ENCODE peak calls at places on chromosomes 12 and 14, in six cellular contexts. O is ovary, B is Peyer's patch, H is tibial nerve, V is uterus, I is body of pancreas. C is an unnamed sample.

GRCh38 chr12:105427883-105428282 is 97.4 kb downstream of the C12orf75 start:
- DNase-seq in O (no peak), B (no peak), H (no peak), V (no peak), I (no peak), C (no peak)

GRCh38 chr12:118391424-118391823 is 15.1 kb downstream of the SUDS3 start:
- DNase-seq in O (no peak), B (no peak), H (no peak), V (no peak), I (no peak), C (no peak)

GRCh38 chr12:124588689-124589318 is 21.4 kb upstream of the NCOR2 start:
- DNase-seq in O (no peak), B (no peak), H (peak), V (no peak), I (no peak), C (no peak)

GRCh38 chr12:31651893-31652521 is 7.5 kb upstream of the ETFBKMT start:
- DNase-seq in O (no peak), B (no peak), H (no peak), V (no peak), I (no peak), C (no peak)

GRCh38 chr12:68483592-68484373 is 126.9 kb upstream of the RAP1B start:
- DNase-seq in O (no peak), B (no peak), H (no peak), V (no peak), I (no peak), C (no peak)

GRCh38 chr14:103163199-103163598 is 39.9 kb downstream of the TNFAIP2 start:
- DNase-seq in O (no peak), B (no peak), H (no peak), V (no peak), I (no peak), C (no peak)

GRCh38 chr12:25384954-25385216 is 134.2 kb upstream of the KRAS start:
- DNase-seq in O (no peak), B (no peak), H (no peak), V (no peak), I (no peak), C (no peak)

GRCh38 chr12:16281157-16281556 is 3.7 kb upstream of the SLC15A5 start:
- DNase-seq in O (no peak), B (no peak), H (no peak), V (no peak), I (no peak), C (no peak)

GRCh38 chr12:52570511-52570910 is 3.1 kb downstream of the KRT74 start:
- DNase-seq in O (no peak), B (no peak), H (no peak), V (no peak), I (no peak), C (no peak)

GRCh38 chr14:51317373-51317772 is 77.3 kb downstream of the TMX1 start:
- DNase-seq in O (no peak), B (no peak), H (no peak), V (no peak), I (no peak), C (no peak)

GRCh38 chr12:91143241-91143640 is 31.9 kb upstream of the LUM start:
- DNase-seq in O (no peak), B (no peak), H (no peak), V (no peak), I (no peak), C (no peak)

GRCh38 chr12:79650440-79650839 is 40.3 kb downstream of the PAWR start:
- DNase-seq in O (no peak), B (no peak), H (no peak), V (no peak), I (no peak), C (no peak)

GRCh38 chr14:100729982-100730381 is 3.3 kb downstream of the DLK1 start:
- DNase-seq in O (no peak), B (no peak), H (no peak), V (no peak), I (no peak), C (no peak)

GRCh38 chr12:26124491-26125450 is at the start of gene BHLHE41:
- DNase-seq in O (peak), B (peak), H (peak), V (peak), I (peak), C (peak)

GRCh38 chr14:74299061-74299545 is 3.6 kb downstream of the ABCD4 start:
- DNase-seq in O (no peak), B (no peak), H (no peak), V (no peak), I (no peak), C (no peak)

GRCh38 chr14:74301594-74302159 is 1.1 kb downstream of the ABCD4 start:
- DNase-seq in O (no peak), B (no peak), H (no peak), V (no peak), I (no peak), C (no peak)

GRCh38 chr14:74302160-74302628 is 540 bp downstream of the ABCD4 start:
- DNase-seq in O (no peak), B (no peak), H (no peak), V (no peak), I (no peak), C (no peak)

GRCh38 chr14:74308695-74309094 is 6.0 kb upstream of the ABCD4 start:
- DNase-seq in O (no peak), B (no peak), H (no peak), V (no peak), I (no peak), C (no peak)

DNA sequence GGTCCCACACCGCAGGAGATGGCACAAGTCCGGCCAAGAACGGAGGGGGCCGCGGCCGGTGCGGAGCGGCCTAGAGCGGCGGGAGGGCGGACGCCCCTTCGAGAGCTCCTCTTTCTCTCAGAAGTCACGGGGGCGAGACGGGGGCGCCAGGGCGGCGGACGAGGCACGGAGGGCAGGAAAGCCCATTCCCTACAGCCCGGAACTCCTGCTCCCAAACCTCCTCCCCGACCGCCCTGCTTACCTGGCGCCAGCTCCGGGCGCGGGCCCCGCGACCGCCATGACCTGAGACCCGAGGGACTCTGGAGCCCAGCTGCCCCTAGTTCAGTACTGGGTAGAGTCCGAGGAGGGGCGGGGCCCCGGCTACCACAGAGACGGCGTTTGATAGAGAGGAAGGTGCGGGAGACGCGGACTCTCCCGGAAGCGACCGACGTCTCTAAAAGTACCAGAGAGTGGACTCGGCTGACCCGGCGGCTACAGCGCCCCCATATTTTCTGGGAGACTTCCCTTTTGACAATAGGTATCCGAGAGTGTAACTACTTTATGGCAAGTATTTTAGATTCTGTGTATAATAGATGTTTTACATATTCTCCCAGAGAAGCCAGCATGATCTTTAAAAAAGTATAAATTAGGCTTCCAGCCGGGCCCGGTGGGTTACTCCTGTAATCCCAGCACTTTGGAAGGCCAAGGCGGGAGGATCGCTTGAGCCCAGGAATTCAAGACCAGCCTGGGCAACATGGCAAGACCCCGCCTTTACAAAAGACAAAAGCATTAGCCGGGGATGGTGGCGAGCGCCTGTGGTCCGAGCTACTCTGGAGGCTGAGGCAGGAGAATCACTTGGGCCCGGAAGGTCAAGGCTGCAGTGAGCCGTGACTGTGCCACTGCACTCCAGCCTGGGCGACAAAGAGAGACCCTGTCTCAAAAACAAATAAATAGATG is at the start of gene ABCD4:
- DNase-seq in O (peak), B (peak), H (peak), V (peak), I (peak), C (peak)
- TF ChIP-seq POLR2A in O (peak), B (peak), H (peak), V (no peak), I (peak), C (peak)

GRCh38 chr12:131796754-131797587 is 31.2 kb upstream of the MMP17 start:
- DNase-seq in O (no peak), B (no peak), H (no peak), V (no peak), I (no peak), C (no peak)

GRCh38 chr12:131799195-131799594 is 29.0 kb upstream of the MMP17 start:
- DNase-seq in O (no peak), B (no peak), H (no peak), V (no peak), I (no peak), C (no peak)

GRCh38 chr12:131795688-131796410 is 32.3 kb upstream of the MMP17 start:
- DNase-seq in O (no peak), B (no peak), H (no peak), V (no peak), I (no peak), C (no peak)

GRCh38 chr12:131796411-131796736 is 31.8 kb upstream of the MMP17 start:
- DNase-seq in O (no peak), B (no peak), H (no peak), V (no peak), I (no peak), C (no peak)

DNA sequence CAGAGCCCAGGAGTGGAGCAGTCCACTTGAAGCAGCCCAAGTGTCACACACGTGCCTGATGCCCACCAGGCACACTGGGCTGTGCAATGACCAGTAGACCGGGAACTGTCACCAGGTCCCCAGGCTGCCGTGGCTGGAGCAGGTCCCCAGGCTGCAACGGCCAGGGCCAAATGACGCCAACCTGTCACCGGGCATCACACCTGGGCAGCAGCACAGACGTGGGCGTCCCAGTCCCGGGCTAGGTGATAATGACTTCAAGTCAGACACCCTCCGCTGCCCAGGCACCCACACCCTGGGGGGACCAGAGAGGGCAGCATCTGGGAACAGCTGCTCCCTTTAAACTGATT is 30.6 kb upstream of the MMP17 start:
- DNase-seq in O (no peak), B (no peak), H (no peak), V (no peak), I (no peak), C (no peak)
- TF ChIP-seq POLR2A in O (no peak), B (no peak), H (no peak), V (no peak), I (no peak), C (no peak)

DNA sequence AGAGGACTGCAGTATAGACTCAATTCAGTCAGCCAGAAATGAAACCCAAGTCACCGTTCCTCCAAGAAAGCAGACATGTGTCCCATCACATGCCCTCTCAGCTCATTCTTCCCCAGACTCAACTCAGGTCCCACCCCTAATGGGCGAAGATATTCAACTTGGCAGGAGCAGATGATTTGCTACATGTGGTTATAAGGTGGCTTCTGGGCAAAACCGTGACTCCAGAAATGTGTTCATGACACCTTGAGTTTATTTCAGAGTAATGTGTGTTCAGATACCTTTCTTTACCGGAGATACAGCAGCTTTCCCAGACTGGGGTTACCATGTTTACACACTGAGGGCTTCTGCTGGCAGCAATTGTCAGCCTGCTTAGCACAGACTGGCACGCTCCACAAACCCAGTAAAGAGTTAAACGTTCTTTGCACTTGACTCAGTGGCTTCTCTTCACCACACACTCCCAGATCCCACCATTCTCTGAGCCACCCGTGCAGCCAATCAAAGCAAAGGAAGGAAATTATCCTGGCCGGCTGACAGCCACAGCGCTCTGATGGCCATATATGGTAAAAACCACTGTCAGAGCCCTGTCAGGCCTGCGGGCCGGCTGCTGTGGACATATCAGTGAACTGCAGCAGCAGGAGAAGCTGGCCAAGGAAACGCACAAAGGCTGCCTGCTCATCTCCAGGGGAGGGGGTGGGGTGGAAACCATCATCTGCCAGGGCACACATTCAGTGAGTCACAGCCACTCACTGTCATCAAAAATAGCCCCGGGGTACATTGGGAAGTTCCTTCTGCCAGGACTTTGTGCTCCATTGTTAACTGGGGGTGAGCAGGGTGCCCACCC is 39.9 kb downstream of the CORO1C start:
- DNase-seq in O (peak), B (peak), H (peak), V (peak), I (peak), C (peak)
- TF ChIP-seq POLR2A in O (no peak), B (peak), H (peak), V (peak), I (no peak), C (peak)

GRCh38 chr12:122021822-122022392 is at the start of gene BCL7A:
- DNase-seq in O (peak), B (peak), H (peak), V (peak), I (peak), C (no peak)
- TF ChIP-seq POLR2A in O (peak), B (no peak), H (peak), V (no peak), I (peak), C (no peak)

GRCh38 chr12:132145334-132145733 is 1.1 kb downstream of the NOC4L start:
- DNase-seq in O (peak), B (no peak), H (no peak), V (no peak), I (no peak), C (no peak)

GRCh38 chr12:132143328-132144071 is 619 bp downstream of the DDX51 start:
- DNase-seq in O (peak), B (no peak), H (no peak), V (no peak), I (no peak), C (peak)

GRCh38 chr12:132146098-132146497 is 1.8 kb downstream of the NOC4L start:
- DNase-seq in O (peak), B (no peak), H (no peak), V (no peak), I (no peak), C (peak)

GRCh38 chr12:132142679-132143327 is 1.3 kb downstream of the DDX51 start:
- DNase-seq in O (peak), B (no peak), H (no peak), V (no peak), I (no peak), C (no peak)

DNA sequence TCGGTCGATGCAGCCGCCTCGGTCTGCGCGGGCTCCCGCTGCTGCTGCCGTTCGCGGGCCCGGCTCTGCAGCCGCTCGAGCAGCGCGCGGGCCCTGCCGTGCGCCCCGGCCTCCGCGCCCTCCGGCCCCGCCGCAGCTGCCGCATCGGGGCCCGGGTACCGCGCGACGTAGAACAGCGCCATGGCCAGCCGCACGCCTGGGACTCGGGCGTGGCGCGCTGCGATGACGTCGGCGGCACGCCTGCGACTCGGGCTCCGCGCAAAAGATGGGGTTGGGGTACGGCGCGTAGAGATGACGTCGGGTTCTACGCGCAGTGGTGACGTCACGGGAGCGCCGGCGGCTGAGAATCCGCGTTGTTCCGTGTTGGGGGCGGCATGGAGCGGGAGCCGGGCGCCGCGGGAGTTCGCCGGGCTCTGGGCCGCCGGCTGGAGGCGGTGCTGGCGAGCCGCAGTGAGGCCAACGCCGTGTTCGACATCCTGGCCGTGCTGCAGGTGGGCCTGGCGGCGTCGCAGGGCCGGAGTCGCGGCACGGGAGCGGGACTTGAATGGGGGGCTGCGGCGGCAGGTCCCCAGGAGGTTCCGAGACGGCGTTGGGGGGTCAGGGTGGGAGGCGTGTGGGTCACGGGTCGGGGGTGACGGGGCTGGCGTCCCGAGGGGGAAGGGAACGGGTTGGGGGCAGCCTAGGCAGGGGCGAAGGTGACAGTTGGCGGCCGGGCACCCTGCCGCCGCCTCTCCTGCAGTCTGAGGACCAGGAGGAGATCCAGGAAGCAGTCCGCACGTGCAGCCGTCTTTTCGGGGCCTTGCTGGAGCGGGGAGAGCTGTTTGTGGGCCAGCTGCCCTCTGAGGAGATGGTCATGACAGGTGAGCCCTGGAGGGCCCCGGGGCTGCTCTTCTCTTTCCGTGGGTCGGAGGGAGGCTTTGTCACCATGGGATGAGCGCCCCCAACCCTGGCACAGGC is at the start of the genes DDX51 and NOC4L:
- DNase-seq in O (peak), B (peak), H (peak), V (peak), I (peak), C (peak)
- TF ChIP-seq POLR2A in O (peak), B (peak), H (peak), V (peak), I (peak), C (peak)